ENCODE peak calls at places on chromosomes 16 and 17, in eight cellular contexts. W, Q, T, Y, X, A, D and O are unnamed samples. For H3K9me3, the result is how much of the 10 kb centered on the place peaks cover.

GRCh38 chr16:30948956-30949654 is at the start of gene ORAI3:
- DNase-seq in T (peak), W (peak), D (no peak), Y (peak), A (peak), Q (no peak), X (no peak), O (no peak)

GRCh38 chr17:81508639-81509047 is 4.0 kb downstream of the ACTG1 start:
- DNase-seq in A (no peak), D (no peak), Y (peak), T (no peak), W (peak), X (peak), Q (peak), O (no peak)

GRCh38 chr17:31136319-31136718 is 41.5 kb downstream of the NF1 start:
- DNase-seq in A (no peak), Q (no peak), W (peak), Y (peak), X (no peak), D (no peak), T (no peak), O (no peak)

GRCh38 chr17:17555151-17555550 is 36.4 kb downstream of the PEMT start:
- DNase-seq in A (no peak), Y (no peak), T (no peak), D (no peak), X (no peak), W (no peak), Q (no peak), O (no peak)

GRCh38 chr16:56640076-56640475 is 1.6 kb downstream of the MT1A start:
- DNase-seq in W (no peak), Q (no peak), T (no peak), D (no peak), Y (no peak), X (no peak), A (no peak), O (no peak)

GRCh38 chr17:17497845-17498520 is 1.8 kb upstream of the RASD1 start:
- DNase-seq in T (no peak), X (no peak), Q (no peak), Y (no peak), A (no peak), D (no peak), W (no peak), O (no peak)

GRCh38 chr17:62704381-62704971 is 77.0 kb downstream of the MRC2 start:
- DNase-seq in X (no peak), W (peak), T (peak), D (no peak), Y (peak), A (peak), Q (no peak), O (no peak)

GRCh38 chr16:89096042-89096717 is 2.5 kb downstream of the ACSF3 start:
- DNase-seq in D (no peak), T (no peak), Q (no peak), X (no peak), Y (no peak), W (no peak), A (no peak), O (no peak)

GRCh38 chr17:74213897-74214386 is 571 bp downstream of the TTYH2 start:
- DNase-seq in T (no peak), A (no peak), Y (no peak), Q (no peak), D (no peak), W (no peak), X (no peak), O (no peak)

GRCh38 chr16:73298562-73298961 is 250.6 kb upstream of the ZFHX3 start:
- DNase-seq in T (no peak), Q (no peak), A (no peak), X (peak), D (no peak), Y (no peak), W (peak), O (no peak)

GRCh38 chr16:31880322-31880979 is 6.8 kb downstream of the ZNF267 start:
- DNase-seq in Q (no peak), D (no peak), Y (no peak), W (peak), X (no peak), A (no peak), T (no peak), O (no peak)

GRCh38 chr16:49755716-49756115 is 100.2 kb downstream of the ZNF423 start:
- DNase-seq in X (no peak), D (no peak), T (no peak), Y (no peak), A (no peak), Q (no peak), W (no peak), O (no peak)

GRCh38 chr16:88859381-88860091 is 2.6 kb downstream of the TRAPPC2L start:
- DNase-seq in D (no peak), W (no peak), T (no peak), A (no peak), X (no peak), Q (no peak), Y (no peak), O (no peak)

GRCh38 chr17:40443196-40443987 is at the start of gene IGFBP4:
- DNase-seq in X (peak), Y (peak), T (peak), Q (no peak), A (peak), D (peak), W (peak), O (no peak)

GRCh38 chr17:4066210-4066609 is 76.6 kb downstream of the ZZEF1 start:
- DNase-seq in X (no peak), A (no peak), D (no peak), T (no peak), W (no peak), Y (no peak), Q (no peak), O (no peak)

GRCh38 chr17:8391711-8392110 is 5.9 kb downstream of the RNF222 start:
- DNase-seq in Q (no peak), Y (no peak), A (no peak), W (peak), D (no peak), X (no peak), T (no peak), O (no peak)

GRCh38 chr16:57544129-57544653 is 1.7 kb downstream of the ADGRG5 start:
- DNase-seq in X (no peak), A (no peak), Y (no peak), Q (no peak), T (no peak), D (no peak), W (no peak), O (peak)

GRCh38 chr16:11896776-11897175 is 19.0 kb downstream of the GSPT1 start:
- DNase-seq in Y (no peak), X (no peak), T (no peak), Q (no peak), A (no peak), W (peak), D (no peak), O (no peak)

GRCh38 chr16:879461-879861 is 78.9 kb upstream of the GNG13 start:
- DNase-seq in A (no peak), T (no peak), D (no peak), Y (no peak), W (no peak), X (no peak), Q (no peak), O (no peak)

GRCh38 chr17:81086789-81087551 is 52.0 kb downstream of the BAIAP2 start:
- DNase-seq in T (no peak), Q (no peak), A (peak), W (no peak), X (no peak), Y (no peak), D (no peak), O (no peak)

GRCh38 chr17:43694081-43694870 is 32.6 kb upstream of the MEOX1 start:
- DNase-seq in Q (peak), Y (peak), X (peak), A (peak), W (peak), T (peak), D (peak), O (no peak)

GRCh38 chr16:68265078-68265925 is 976 bp downstream of the SLC7A6 start:
- DNase-seq in T (peak), Y (peak), Q (peak), W (peak), A (peak), D (peak), X (peak), O (peak)

GRCh38 chr17:21353326-21354010 is 22.7 kb upstream of the KCNJ12 start:
- DNase-seq in A (no peak), Y (no peak), X (no peak), T (no peak), W (peak), D (no peak), Q (no peak), O (no peak)

GRCh38 chr16:23650674-23651073 is 9.4 kb downstream of the DCTN5 start:
- DNase-seq in D (no peak), T (no peak), A (no peak), X (no peak), Y (no peak), W (no peak), Q (no peak), O (no peak)

GRCh38 chr17:263773-264172 is 82.3 kb upstream of the DOC2B start:
- DNase-seq in Y (no peak), D (no peak), X (no peak), Q (no peak), W (no peak), T (no peak), A (no peak), O (no peak)

GRCh38 chr16:88383401-88384221 is 852 bp downstream of the ZNF469 start:
- DNase-seq in Q (peak), W (peak), Y (peak), A (peak), X (no peak), D (no peak), T (peak), O (no peak)

GRCh38 chr17:73522696-73523095 is 121.5 kb downstream of the SDK2 start:
- DNase-seq in X (no peak), Q (no peak), W (no peak), T (no peak), A (no peak), Y (no peak), D (no peak), O (no peak)

GRCh38 chr17:40646791-40647548 is 648 bp downstream of the SMARCE1 start:
- DNase-seq in Y (no peak), W (peak), X (peak), T (no peak), D (no peak), A (no peak), Q (peak), O (no peak)

GRCh38 chr16:83533193-83533592 is 274.6 kb upstream of the HSBP1 start:
- DNase-seq in Y (peak), W (peak), T (no peak), Q (no peak), A (no peak), D (no peak), X (no peak), O (no peak)

GRCh38 chr17:40075216-40076100 is 12.7 kb downstream of the THRA start:
- DNase-seq in Q (no peak), T (peak), D (peak), X (peak), Y (peak), A (peak), W (peak), O (no peak)

GRCh38 chr17:48542956-48543853 is 1.7 kb downstream of the HOXB2 start:
- DNase-seq in X (no peak), W (peak), D (peak), A (no peak), T (peak), Q (no peak), Y (peak), O (no peak)

GRCh38 chr17:74190154-74190553 is 13.3 kb upstream of the RPL38 start:
- DNase-seq in W (peak), A (no peak), T (no peak), D (no peak), X (peak), Y (peak), Q (peak), O (no peak)

GRCh38 chr16:88069397-88070168 is 118.3 kb downstream of the BANP start:
- DNase-seq in W (no peak), Y (no peak), Q (no peak), T (peak), A (peak), D (no peak), X (no peak), O (no peak)

GRCh38 chr17:74427048-74427762 is 4.7 kb upstream of the GPRC5C start:
- DNase-seq in D (no peak), W (no peak), Y (no peak), X (peak), Q (no peak), T (no peak), A (peak), O (no peak)

DNA sequence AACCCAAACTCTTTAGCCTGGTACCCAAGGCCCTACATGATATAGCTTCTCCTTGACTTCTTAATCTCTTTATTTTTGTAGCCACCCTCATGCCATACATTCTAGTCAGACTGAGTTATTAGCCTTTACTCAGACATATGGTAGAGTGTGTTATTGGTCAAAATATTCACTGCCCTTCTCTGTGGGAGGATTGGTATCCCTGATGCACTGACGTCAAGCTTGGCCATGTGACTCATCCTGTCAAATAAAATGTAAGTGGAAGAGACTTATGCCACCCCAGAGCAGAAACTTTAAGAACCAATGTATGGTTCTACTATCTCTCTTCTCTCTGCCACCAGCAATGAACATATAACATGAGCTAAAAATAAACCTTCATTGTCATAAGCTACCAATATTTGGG is 12.2 kb upstream of the BEAN1 start:
- DNase-seq in W (peak), Y (no peak), T (no peak), D (no peak), Q (no peak), X (no peak), A (no peak), O (no peak)
- H3K27ac ChIP-seq in W (peak), Y (no peak), T (no peak), D (no peak), Q (no peak), X (no peak), A (no peak), O (no peak)

DNA sequence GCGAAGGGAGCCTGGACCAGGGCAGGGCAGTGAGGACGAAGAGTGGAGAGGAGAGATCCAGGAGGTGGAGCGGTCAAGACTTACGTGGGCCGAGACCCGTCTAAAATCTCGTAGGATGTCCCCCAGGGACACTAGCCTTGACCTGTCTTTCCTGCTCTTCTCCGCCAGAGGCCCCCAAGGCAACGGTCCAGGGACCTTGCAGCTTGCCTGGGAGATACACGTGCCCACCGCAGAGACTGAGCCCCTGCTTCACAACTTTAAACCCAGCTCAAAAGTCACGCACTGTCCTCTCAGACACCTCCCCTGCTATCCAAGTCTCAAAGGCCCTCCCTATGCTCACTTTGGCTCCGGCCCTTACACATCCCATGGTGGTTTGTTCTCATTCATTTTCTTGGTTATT is 9.4 kb downstream of the TIGD7 start:
- DNase-seq in Y (no peak), X (no peak), W (no peak), T (no peak), Q (no peak), D (no peak), A (no peak), O (no peak)
- H3K9me3 ChIP-seq in Y (half or more), X (under half), W (under half), T (under half), Q (under half), D (half or more), A (half or more), O (half or more)

GRCh38 chr16:85583491-85584181 is 29.5 kb upstream of the GSE1 start:
- DNase-seq in Y (no peak), A (no peak), D (no peak), Q (no peak), X (no peak), W (peak), T (no peak), O (no peak)
- H3K27ac ChIP-seq in Y (no peak), A (no peak), D (no peak), Q (no peak), X (no peak), W (peak), T (no peak), O (peak)

GRCh38 chr16:10387378-10387681 is 1.5 kb downstream of the ATF7IP2 start:
- DNase-seq in A (no peak), T (no peak), Y (no peak), X (no peak), Q (no peak), D (peak), W (no peak), O (no peak)

GRCh38 chr16:10388987-10389386 is 3.1 kb downstream of the ATF7IP2 start:
- DNase-seq in Y (no peak), W (no peak), A (no peak), X (no peak), T (no peak), Q (no peak), D (no peak), O (no peak)

GRCh38 chr16:10390867-10391266 is 5.0 kb downstream of the ATF7IP2 start:
- DNase-seq in Q (no peak), X (peak), D (no peak), T (no peak), A (no peak), Y (no peak), W (no peak), O (no peak)

GRCh38 chr16:10390330-10390729 is 4.5 kb downstream of the ATF7IP2 start:
- DNase-seq in W (no peak), T (no peak), X (no peak), Q (no peak), A (no peak), D (no peak), Y (no peak), O (no peak)

DNA sequence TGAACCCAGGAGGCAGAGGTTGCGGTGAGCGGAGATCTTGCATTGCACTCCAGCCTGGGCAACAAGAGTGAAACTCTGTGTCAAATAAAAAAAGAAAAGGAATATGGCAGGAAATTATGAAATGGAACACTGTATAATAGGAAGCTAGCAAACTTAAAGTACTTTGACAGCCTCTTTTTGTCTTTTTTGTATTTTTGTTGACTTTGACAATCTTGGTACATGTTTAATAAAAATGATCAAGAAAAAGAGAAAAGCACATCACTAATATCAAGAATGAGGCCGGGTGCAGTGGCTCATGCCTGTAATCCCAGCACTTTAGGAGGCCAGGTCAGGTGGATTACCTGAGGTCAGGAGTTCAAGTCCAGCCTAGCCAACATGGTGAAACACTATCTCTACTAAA is 5.5 kb downstream of the ATF7IP2 start:
- DNase-seq in W (no peak), X (no peak), A (no peak), T (no peak), Q (no peak), Y (no peak), D (no peak), O (no peak)
- H3K9me3 ChIP-seq in W (under half), X (under half), A (under half), T (under half), Q (under half), Y (under half), D (under half), O (under half)

DNA sequence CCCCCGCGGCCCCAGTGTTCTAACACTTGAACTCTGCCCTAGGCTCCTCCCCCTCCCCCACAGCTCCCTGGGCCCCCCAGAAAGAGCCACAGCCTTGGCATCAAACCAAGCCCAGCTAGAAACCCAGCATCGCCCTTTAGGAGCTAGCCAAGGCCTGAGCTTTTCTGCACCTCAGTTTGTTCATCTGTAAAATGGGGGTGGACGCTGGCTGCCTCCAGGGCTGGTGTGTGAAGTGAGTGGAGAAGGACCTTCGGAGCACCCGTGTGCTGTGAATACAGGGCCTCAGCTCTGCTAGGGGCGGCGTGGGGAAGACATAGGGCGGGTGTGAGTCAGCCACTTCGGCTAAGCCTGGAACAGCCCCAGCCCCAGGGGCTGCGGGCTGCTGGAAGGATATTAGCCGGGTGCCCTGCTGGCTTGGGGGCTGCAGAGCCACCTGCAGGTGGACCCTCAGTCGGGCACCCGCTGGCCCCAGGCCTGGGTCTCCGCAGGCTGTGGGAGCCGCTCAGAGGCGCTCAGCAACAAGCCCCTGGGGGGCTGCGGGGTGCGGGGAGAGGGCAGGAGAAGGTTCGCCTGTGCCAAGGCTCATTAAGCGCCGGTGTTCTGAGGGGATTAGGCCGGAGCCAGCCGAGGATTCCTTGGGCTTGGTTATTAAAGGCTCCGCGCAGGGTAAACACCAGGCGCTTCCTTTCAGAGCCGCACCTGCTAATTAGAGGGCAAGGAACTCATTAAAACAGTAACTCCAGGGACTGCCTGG is 217.0 kb upstream of the CIBAR2 start:
- DNase-seq in W (peak), T (no peak), A (peak), Y (no peak), D (no peak), Q (peak), X (no peak), O (no peak)
- H3K27ac ChIP-seq in W (no peak), T (no peak), A (no peak), Y (no peak), D (no peak), Q (peak), X (no peak), O (no peak)

GRCh38 chr17:83192161-83192788 is 112.9 kb downstream of the METRNL start:
- DNase-seq in W (peak), X (no peak), T (peak), A (no peak), Y (no peak), D (no peak), Q (no peak), O (no peak)

GRCh38 chr17:83194189-83194565 is 114.8 kb downstream of the METRNL start:
- DNase-seq in W (peak), D (no peak), Q (no peak), T (no peak), X (no peak), A (no peak), Y (no peak), O (no peak)

GRCh38 chr17:83195330-83196087 is 116.1 kb downstream of the METRNL start:
- DNase-seq in D (no peak), Y (no peak), Q (no peak), X (no peak), T (peak), A (peak), W (peak), O (no peak)

GRCh38 chr17:83194761-83195329 is 115.4 kb downstream of the METRNL start:
- DNase-seq in T (no peak), A (no peak), D (no peak), X (no peak), Q (no peak), W (peak), Y (no peak), O (no peak)

GRCh38 chr17:83193336-83194188 is 114.2 kb downstream of the METRNL start:
- DNase-seq in D (no peak), W (peak), A (peak), Q (no peak), T (peak), Y (no peak), X (no peak), O (no peak)
- H3K9me3 ChIP-seq in D (under half), W (under half), A (under half), Q (under half), T (under half), Y (under half), X (under half), O (under half)

DNA sequence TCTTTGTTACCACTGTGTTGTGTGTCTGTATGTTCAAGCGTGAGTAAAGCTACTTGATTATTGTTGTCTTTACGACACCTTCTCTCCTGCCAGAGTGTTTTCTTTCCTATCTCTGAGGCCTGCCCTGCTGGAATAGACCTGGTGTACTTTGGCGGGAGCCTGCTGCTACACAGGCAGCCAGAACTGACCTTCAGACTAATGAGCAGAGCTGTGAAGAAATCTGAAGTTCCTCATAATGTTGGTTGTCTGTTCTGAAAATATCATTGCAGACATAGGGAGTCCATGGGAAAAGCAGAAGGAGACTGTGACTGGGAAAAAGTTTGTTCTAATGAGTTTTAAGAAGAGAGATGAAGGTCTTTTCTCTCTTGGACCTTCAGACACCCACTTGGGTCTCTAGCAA is 9.8 kb downstream of the RHOT1 start:
- DNase-seq in D (no peak), Y (no peak), A (peak), W (no peak), X (peak), Q (no peak), T (no peak), O (no peak)
- H3K27ac ChIP-seq in D (no peak), Y (no peak), A (no peak), W (no peak), X (peak), Q (no peak), T (no peak), O (no peak)